ENCODE peak calls at places on chromosomes 12 and 14, in nine cellular contexts. Q, U, P, H, C, E, V, B and M are unnamed samples.

GRCh38 chr12:123937707-123938600 is 34.7 kb downstream of the CCDC92 start:
- DNase-seq in H (no peak), U (no peak), V (no peak), C (no peak), B (peak), P (no peak), E (no peak), Q (no peak), M (no peak)

GRCh38 chr12:3463927-3464326 is 27.1 kb upstream of the PRMT8 start:
- DNase-seq in B (no peak), U (no peak), P (no peak), H (no peak), Q (no peak), V (peak), E (no peak), C (no peak), M (no peak)

GRCh38 chr12:84637926-84638325 is 274.7 kb downstream of the SLC6A15 start:
- DNase-seq in P (no peak), E (peak), C (peak), Q (no peak), U (no peak), H (no peak), B (no peak), V (no peak), M (no peak)

GRCh38 chr12:80702889-80703605 is 4.4 kb upstream of the MYF6 start:
- DNase-seq in B (no peak), U (no peak), Q (peak), P (no peak), V (peak), C (peak), E (peak), H (no peak), M (peak)

GRCh38 chr14:66802962-66803361 is 295.0 kb downstream of the GPHN start:
- DNase-seq in Q (no peak), E (no peak), B (no peak), P (no peak), H (no peak), V (no peak), U (no peak), C (no peak), M (no peak)

GRCh38 chr14:103089386-103090335 is 4.9 kb upstream of the EXOC3L4 start:
- DNase-seq in B (no peak), Q (no peak), V (no peak), E (no peak), P (no peak), H (no peak), C (no peak), U (no peak), M (no peak)

GRCh38 chr14:67413806-67414769 is 2.1 kb upstream of the PLEK2 start:
- DNase-seq in V (peak), C (peak), Q (no peak), P (no peak), U (no peak), B (no peak), H (peak), E (peak), M (peak)

GRCh38 chr14:38053684-38054083 is 154.0 kb upstream of the SSTR1 start:
- DNase-seq in Q (no peak), H (no peak), U (no peak), V (no peak), P (no peak), B (no peak), C (no peak), E (no peak), M (no peak)

GRCh38 chr14:104937694-104938365 is 13.2 kb downstream of the PLD4 start:
- DNase-seq in P (no peak), C (no peak), E (no peak), H (peak), V (no peak), U (no peak), Q (no peak), B (no peak), M (no peak)

GRCh38 chr12:107319536-107320030 is 226.2 kb upstream of the CRY1 start:
- DNase-seq in U (no peak), Q (peak), C (no peak), E (peak), B (no peak), P (no peak), V (no peak), H (no peak), M (no peak)

GRCh38 chr14:104085032-104085888 is at the start of gene ASPG:
- DNase-seq in E (no peak), P (no peak), B (no peak), Q (no peak), U (peak), V (no peak), H (peak), C (no peak), M (no peak)

GRCh38 chr14:80770114-80770917 is 171.2 kb downstream of the CEP128 start:
- DNase-seq in H (no peak), U (no peak), C (no peak), B (no peak), V (no peak), P (no peak), Q (no peak), E (peak), M (no peak)

GRCh38 chr14:32709072-32709471 is 229.6 kb upstream of the NPAS3 start:
- DNase-seq in H (no peak), P (no peak), E (peak), U (no peak), C (peak), B (no peak), V (no peak), Q (no peak), M (peak)

GRCh38 chr14:75522224-75522764 is at the start of gene BATF:
- DNase-seq in E (no peak), P (no peak), U (peak), Q (no peak), B (peak), C (no peak), H (no peak), V (no peak), M (no peak)

GRCh38 chr12:113887906-113888305 is 78.2 kb downstream of the RBM19 start:
- DNase-seq in V (no peak), B (no peak), U (no peak), H (no peak), Q (peak), E (no peak), P (no peak), C (no peak), M (no peak)

GRCh38 chr12:118376089-118377004 is at the start of gene SUDS3:
- DNase-seq in C (peak), Q (peak), H (peak), P (peak), U (peak), B (peak), V (peak), E (peak), M (peak)

GRCh38 chr14:64671591-64671990 is 32.6 kb upstream of the PLEKHG3 start:
- DNase-seq in P (peak), H (no peak), U (no peak), B (no peak), V (peak), Q (peak), C (peak), E (peak), M (peak)

GRCh38 chr12:111943929-111944328 is 69.0 kb downstream of the TMEM116 start:
- DNase-seq in H (no peak), C (no peak), U (no peak), Q (no peak), V (no peak), P (no peak), E (no peak), B (no peak), M (no peak)

GRCh38 chr12:83462419-83462818 is 775.7 kb downstream of the TMTC2 start:
- DNase-seq in Q (no peak), B (no peak), H (no peak), E (no peak), P (no peak), C (no peak), U (no peak), V (no peak), M (no peak)

GRCh38 chr12:58099476-58099875 is 158.1 kb downstream of the ATP23 start:
- DNase-seq in U (no peak), B (no peak), C (no peak), V (no peak), Q (no peak), P (no peak), H (no peak), E (no peak), M (no peak)

GRCh38 chr12:132506730-132507538 is 17.0 kb downstream of the FBRSL1 start:
- DNase-seq in P (no peak), E (peak), V (no peak), H (peak), U (peak), Q (no peak), C (no peak), B (peak), M (peak)

GRCh38 chr12:47733142-47733541 is 7.9 kb upstream of the ENDOU start:
- DNase-seq in U (no peak), P (no peak), C (no peak), B (no peak), V (no peak), Q (no peak), E (no peak), H (no peak), M (no peak)

GRCh38 chr14:89015016-89015415 is 190.6 kb downstream of the TTC8 start:
- DNase-seq in V (no peak), U (no peak), Q (no peak), C (no peak), P (no peak), E (peak), B (no peak), H (no peak), M (no peak)

GRCh38 chr12:80419660-80420059 is 24.4 kb upstream of the PTPRQ start:
- DNase-seq in P (no peak), C (no peak), U (no peak), Q (no peak), H (no peak), B (no peak), E (peak), V (no peak), M (no peak)

GRCh38 chr14:78319826-78320635 is 149.9 kb downstream of the NRXN3 start:
- DNase-seq in Q (peak), U (no peak), E (no peak), P (no peak), B (no peak), V (no peak), H (no peak), C (no peak), M (no peak)

GRCh38 chr14:69107407-69108003 is 45.4 kb downstream of the DCAF5 start:
- DNase-seq in H (no peak), C (peak), B (no peak), U (no peak), Q (peak), V (peak), P (peak), E (peak), M (peak)

GRCh38 chr12:123398177-123398916 is 14.4 kb downstream of the KMT5A start:
- DNase-seq in P (no peak), C (peak), H (peak), B (no peak), E (peak), V (no peak), Q (no peak), U (no peak), M (peak)

GRCh38 chr12:77377116-77377515 is 311.7 kb upstream of the E2F7 start:
- DNase-seq in P (no peak), U (no peak), E (peak), H (no peak), B (no peak), C (no peak), Q (no peak), V (no peak), M (peak)

GRCh38 chr12:70660620-70661219 is 23.5 kb upstream of the PTPRB start:
- DNase-seq in B (no peak), V (peak), Q (no peak), H (no peak), E (peak), P (peak), C (no peak), U (no peak), M (peak)

GRCh38 chr14:100783630-100784321 is 42.1 kb upstream of the MEG3 start:
- DNase-seq in H (peak), V (no peak), U (no peak), E (no peak), Q (no peak), P (no peak), B (no peak), C (no peak), M (no peak)